ENCODE peak calls at places on chromosomes 11 and 22, in ten cellular contexts. X is lower leg skin, Z is fibroblast of lung, H is adipocyte, M is SK-N-SH, A is BJ, S is coronary artery, K is brain microvascular endothelial cell, E is WERI-Rb-1, G is pancreas. W is an unnamed sample.

GRCh38 chr11:43648888-43649287 is 31.6 kb upstream of the HSD17B12 start:
- DNase-seq in G (no peak), M (no peak), S (no peak), Z (no peak), A (no peak), X (no peak), E (no peak), H (no peak), K (no peak), W (no peak)

GRCh38 chr11:72777755-72778278 is 16.0 kb downstream of the STARD10 start:
- DNase-seq in E (no peak), Z (no peak), K (no peak), M (no peak), H (no peak), X (no peak), S (no peak), G (peak), A (no peak), W (no peak)

GRCh38 chr11:119726585-119727522 is 2.1 kb downstream of the NECTIN1 start:
- DNase-seq in A (no peak), X (no peak), E (peak), H (no peak), G (peak), S (no peak), Z (no peak), M (no peak), K (no peak), W (no peak)

GRCh38 chr11:73151371-73151870 is 9.3 kb upstream of the FCHSD2 start:
- DNase-seq in X (peak), A (no peak), G (no peak), M (no peak), E (no peak), S (no peak), H (no peak), Z (no peak), K (no peak), W (no peak)

GRCh38 chr22:17540481-17540880 is 22.8 kb upstream of the SLC25A18 start:
- DNase-seq in X (peak), K (no peak), S (no peak), G (no peak), A (no peak), M (no peak), E (no peak), H (no peak), Z (no peak), W (no peak)

GRCh38 chr11:79285756-79286155 is 155.1 kb downstream of the TENM4 start:
- DNase-seq in X (no peak), M (no peak), K (no peak), G (no peak), Z (no peak), E (no peak), S (no peak), A (no peak), H (peak), W (no peak)

GRCh38 chr11:61489833-61490585 is 18.5 kb upstream of the LRRC10B start:
- DNase-seq in H (peak), S (no peak), X (no peak), G (no peak), K (no peak), A (no peak), M (peak), E (peak), Z (peak), W (no peak)

GRCh38 chr11:39786281-39786680 is 1673.2 kb downstream of the LRRC4C start:
- DNase-seq in Z (no peak), E (no peak), H (no peak), S (no peak), A (no peak), X (no peak), G (no peak), M (no peak), K (no peak), W (no peak)

GRCh38 chr11:120200677-120201076 is 10.2 kb upstream of the OAF start:
- DNase-seq in G (no peak), M (no peak), Z (no peak), X (no peak), H (no peak), E (no peak), A (no peak), K (no peak), S (no peak), W (no peak)

GRCh38 chr11:77407613-77408012 is 66.3 kb downstream of the PAK1 start:
- DNase-seq in E (no peak), M (peak), Z (peak), A (peak), X (no peak), H (peak), G (peak), S (no peak), K (peak), W (no peak)

GRCh38 chr11:2268911-2269600 is 1.3 kb downstream of the ASCL2 start:
- DNase-seq in S (peak), G (peak), K (no peak), M (peak), E (peak), H (peak), X (peak), A (no peak), Z (peak), W (no peak)

GRCh38 chr11:80103149-80103859 is 662.5 kb upstream of the TENM4 start:
- DNase-seq in S (no peak), H (peak), G (no peak), X (no peak), Z (peak), A (peak), M (no peak), K (peak), E (no peak), W (no peak)

GRCh38 chr11:2930705-2931415 is 1.6 kb upstream of the PHLDA2 start:
- DNase-seq in M (peak), S (no peak), H (no peak), G (peak), E (peak), A (no peak), X (no peak), K (peak), Z (no peak), W (no peak)

GRCh38 chr11:67262731-67263675 is 3.3 kb upstream of the GRK2 start:
- DNase-seq in H (peak), E (peak), M (peak), A (no peak), G (peak), X (peak), S (peak), Z (peak), K (peak), W (peak)

GRCh38 chr22:39927544-39927943 is 26.7 kb downstream of the GRAP2 start:
- DNase-seq in K (no peak), E (no peak), H (no peak), X (no peak), M (no peak), Z (no peak), G (no peak), A (no peak), S (no peak), W (peak)

GRCh38 chr11:34916810-34917780 is 677 bp downstream of the PDHX start:
- DNase-seq in A (no peak), M (no peak), H (peak), G (no peak), X (no peak), K (peak), S (no peak), E (no peak), Z (peak), W (no peak)

GRCh38 chr22:20089977-20090729 is 10.1 kb downstream of the DGCR8 start:
- DNase-seq in M (no peak), E (no peak), A (no peak), S (no peak), Z (no peak), K (peak), X (no peak), H (peak), G (no peak), W (no peak)

GRCh38 chr11:43930868-43931716 is 11.3 kb upstream of the C11orf96 start:
- DNase-seq in G (no peak), S (peak), E (no peak), A (no peak), M (no peak), X (peak), Z (peak), H (no peak), K (no peak), W (no peak)

GRCh38 chr11:45885274-45885920 is at the start of gene MAPK8IP1:
- DNase-seq in K (no peak), G (peak), X (no peak), S (no peak), H (peak), M (peak), Z (no peak), E (peak), A (no peak), W (peak)

GRCh38 chr11:105609832-105610781 is at the start of gene GRIA4:
- DNase-seq in E (peak), M (peak), K (peak), Z (peak), S (peak), X (peak), A (no peak), H (peak), G (peak), W (no peak)

GRCh38 chr11:111460752-111461305 is 51.4 kb downstream of the BTG4 start:
- DNase-seq in S (peak), H (no peak), G (no peak), M (peak), Z (peak), A (no peak), X (peak), E (no peak), K (no peak), W (no peak)

DNA sequence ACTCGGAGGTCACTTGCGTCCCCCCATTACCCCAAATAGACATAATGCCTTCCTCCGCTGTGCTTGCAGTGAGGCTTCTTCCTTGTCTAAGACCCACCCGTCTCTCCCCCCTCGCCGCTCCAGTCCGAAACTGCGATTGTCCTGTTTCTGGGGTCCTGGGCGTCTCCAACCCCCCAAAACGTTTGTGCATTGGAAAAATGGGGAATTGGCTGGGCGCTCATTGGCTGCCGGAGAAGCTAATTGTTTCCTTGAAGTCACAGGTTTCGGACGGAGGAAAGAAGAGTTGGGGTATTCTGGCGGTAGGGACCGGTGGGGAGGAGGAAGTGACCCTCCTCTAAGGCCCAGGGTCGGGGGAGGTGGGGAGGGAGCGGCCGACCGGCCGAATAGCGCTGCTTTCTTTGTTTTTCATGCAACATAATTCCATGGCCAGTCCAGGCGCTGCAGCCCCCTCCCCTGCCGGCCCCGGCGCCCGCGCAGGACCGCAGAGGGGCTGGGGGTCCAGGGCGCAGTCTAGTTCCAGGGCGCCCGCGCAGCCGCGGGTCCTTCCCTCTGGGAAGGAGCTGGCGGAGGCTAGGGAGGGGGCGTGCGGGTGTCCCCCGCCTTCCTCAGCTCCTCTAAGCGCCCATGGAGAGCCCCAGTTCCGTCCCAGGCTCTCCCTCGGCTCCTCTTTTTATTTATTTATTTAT is 12.7 kb upstream of the CPT1A start:
- DNase-seq in K (no peak), Z (no peak), M (peak), H (no peak), A (no peak), S (no peak), X (no peak), E (no peak), G (no peak), W (no peak)
- H3K4me3 ChIP-seq in K (no peak), Z (no peak), M (no peak), H (no peak), A (peak), S (peak), X (no peak), E (no peak), G (peak), W (no peak)

DNA sequence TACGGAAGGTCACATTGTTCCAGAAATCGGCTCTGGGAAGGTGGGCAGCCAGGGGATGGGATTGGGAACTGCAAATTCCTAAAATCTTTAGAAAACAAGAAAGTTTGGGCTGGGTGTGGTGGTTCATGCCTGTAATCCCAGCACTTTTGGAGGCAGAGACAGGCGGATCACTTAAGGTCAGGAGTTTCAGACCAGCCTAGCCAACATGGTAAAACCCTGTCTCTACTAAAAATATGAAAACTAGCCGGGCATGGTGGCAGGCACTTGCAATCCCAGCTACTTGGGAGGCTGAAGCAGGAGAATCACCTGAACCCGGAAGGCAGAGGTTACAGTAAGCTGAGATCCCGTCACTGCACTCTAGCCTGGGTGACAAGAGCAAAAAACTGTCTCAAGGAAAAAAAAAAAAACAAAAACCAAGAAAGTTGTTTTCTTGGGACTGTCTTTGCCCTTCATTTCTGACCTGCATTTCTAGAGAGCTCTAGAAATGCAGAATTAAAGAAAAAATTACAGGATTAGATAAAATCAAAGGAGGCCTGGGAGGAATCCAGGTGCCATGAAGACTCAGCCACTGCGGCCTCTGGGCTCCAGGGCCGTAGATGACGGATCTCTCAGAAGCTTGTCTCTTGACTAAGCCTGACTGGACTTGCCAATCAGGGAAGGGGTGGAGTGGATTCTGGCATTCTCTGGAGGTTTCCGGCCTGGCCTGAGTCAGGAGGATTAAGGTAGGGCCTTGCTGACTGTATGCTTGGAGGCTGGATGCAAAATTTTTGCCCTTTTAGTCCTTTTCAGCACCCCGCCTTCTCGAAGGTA is 5.3 kb upstream of the MALAT1 start:
- DNase-seq in Z (peak), E (peak), H (peak), A (peak), G (peak), K (peak), X (peak), S (peak), M (no peak), W (no peak)
- H3K4me3 ChIP-seq in Z (no peak), E (no peak), H (peak), A (no peak), G (no peak), K (no peak), X (no peak), S (peak), M (peak), W (no peak)

GRCh38 chr11:10900686-10901415 is 43.0 kb upstream of the ZBED5 start:
- DNase-seq in A (no peak), X (no peak), H (peak), K (no peak), M (no peak), S (no peak), Z (peak), E (no peak), G (no peak), W (no peak)
- H3K4me3 ChIP-seq in A (no peak), X (no peak), H (peak), K (no peak), M (no peak), S (no peak), Z (peak), E (no peak), G (no peak), W (no peak)

DNA sequence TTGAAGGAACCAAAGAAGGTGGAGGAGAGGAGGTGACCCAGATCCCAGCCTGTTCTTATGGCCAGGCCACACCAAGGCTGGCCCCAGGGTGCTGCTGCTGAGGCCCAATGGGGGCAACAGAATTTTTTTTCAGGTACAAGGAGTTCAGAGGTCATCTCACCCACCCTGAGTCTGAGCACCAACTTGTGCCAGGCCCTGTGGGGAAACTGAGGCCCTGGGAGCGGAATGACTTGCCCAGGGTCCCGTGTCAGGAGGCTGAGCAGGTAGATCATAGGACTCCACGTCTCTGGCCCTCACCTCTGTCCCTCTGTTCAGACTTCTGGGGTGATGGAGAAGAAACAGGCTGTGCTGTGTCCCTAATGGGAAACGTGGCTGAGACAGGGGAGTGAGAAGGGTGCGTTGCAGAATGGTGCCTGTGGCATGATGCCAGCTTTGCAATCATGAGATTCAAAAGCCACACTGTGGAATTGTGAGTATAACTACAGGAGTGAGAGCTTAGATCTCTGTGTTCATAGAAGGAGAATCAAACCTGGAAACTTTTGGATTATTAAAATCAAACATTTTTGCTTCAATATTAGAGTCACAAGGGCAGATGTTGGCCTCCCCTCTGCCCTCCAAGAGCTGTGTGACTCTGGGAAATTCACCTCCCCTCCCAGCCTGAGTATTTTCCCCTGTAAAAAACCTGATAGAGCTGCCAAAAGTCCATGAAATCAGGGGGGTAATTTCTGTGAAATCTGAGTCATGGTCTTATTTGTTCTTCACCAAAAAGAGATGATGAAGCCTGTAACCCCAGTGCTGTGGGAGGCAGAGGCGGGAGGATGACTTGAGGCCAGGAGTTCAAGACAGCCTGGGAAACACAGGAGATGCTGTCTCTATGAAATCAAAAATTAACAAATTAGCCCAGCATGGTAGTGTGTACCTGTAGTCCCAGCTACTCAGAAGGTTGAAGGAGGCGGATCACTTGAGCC is 874 bp downstream of the APOL1 start:
- DNase-seq in A (no peak), H (peak), X (no peak), M (peak), G (no peak), Z (no peak), S (no peak), E (no peak), K (no peak), W (no peak)
- H3K4me3 ChIP-seq in A (no peak), H (peak), X (no peak), M (no peak), G (peak), Z (peak), S (peak), E (no peak), K (no peak), W (peak)

GRCh38 chr11:129846508-129847335 is 31.1 kb downstream of the TMEM45B start:
- DNase-seq in A (peak), G (no peak), E (no peak), Z (peak), K (peak), X (no peak), S (no peak), H (peak), M (no peak), W (peak)
- H3K4me3 ChIP-seq in A (no peak), G (no peak), E (no peak), Z (no peak), K (no peak), X (no peak), S (no peak), H (no peak), M (no peak), W (no peak)

GRCh38 chr22:24592846-24593809 is at the start of gene LRRC75B:
- DNase-seq in S (peak), H (peak), A (peak), G (peak), Z (peak), X (peak), K (peak), E (peak), M (peak), W (no peak)
- H3K4me3 ChIP-seq in S (peak), H (peak), A (peak), G (peak), Z (peak), X (peak), K (peak), E (peak), M (peak), W (no peak)

DNA sequence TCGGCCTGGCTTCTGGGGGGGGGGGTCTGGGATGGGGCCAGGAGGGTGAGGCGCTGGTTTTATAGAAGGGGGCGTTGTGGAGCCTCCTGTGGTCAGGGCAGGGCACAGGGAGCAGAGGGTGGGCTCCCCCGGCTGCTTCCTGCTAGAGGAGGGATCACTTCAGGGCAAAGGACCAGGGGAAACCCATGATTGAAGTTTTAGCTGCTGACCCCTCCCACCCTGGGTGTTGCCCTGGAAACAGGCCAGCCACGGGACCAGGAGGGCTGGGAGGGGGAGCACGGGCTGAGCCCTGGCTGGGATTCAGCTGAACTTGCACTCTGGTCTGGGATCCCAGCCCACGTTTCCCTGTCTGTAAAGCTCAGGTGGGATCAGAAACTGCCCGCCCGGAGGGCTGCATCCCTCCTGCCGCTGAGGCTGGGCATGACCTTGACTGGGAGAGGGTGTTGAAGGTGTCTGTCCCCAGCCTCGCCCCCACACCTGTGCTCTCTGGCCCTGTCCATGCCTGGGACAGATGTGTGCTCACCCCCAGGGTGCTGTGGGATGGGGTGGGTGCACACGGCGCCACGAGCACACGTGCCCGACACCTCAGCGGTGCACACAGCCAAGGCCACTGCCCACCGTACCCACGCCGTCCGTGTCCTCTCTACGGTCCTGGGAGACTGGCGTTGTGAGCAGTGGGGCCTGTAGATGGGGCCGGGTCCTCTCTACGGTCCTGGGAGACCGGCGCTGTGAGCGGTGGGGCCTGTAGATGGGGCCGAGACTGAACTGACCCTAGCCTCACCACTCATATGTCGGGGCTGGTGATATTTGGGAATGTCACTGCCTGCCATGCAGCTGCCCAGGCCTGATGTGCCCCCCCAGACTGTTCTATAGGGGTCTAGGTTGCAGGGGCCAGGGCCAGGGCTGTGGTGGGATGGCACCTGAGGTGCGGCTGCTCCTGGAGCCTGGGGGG is 2.3 kb downstream of the TSPAN4 start:
- DNase-seq in Z (peak), K (no peak), H (peak), G (peak), A (peak), S (peak), X (peak), E (peak), M (peak), W (peak)
- H3K4me3 ChIP-seq in Z (peak), K (peak), H (peak), G (peak), A (peak), S (peak), X (no peak), E (no peak), M (peak), W (no peak)